ENCODE peak calls at places on chromosomes 5 and 9, in eight cellular contexts. B is heart left ventricle; M is heart right ventricle; G is left lung; K is right lobe of liver; A is A673; L is CD8-positive, alpha-beta T cell; X is neuronal stem cell. D is an unnamed sample. For H3K4me1 and H3K27me3, the result is how much of the 10 kb centered on the place peaks cover.

GRCh38 chr9:19102181-19102630 is 498 bp downstream of the HAUS6 start:
- DNase-seq in A (peak), K (peak), B (peak), M (no peak), L (peak), X (no peak), G (no peak), D (peak)

GRCh38 chr9:128203842-128204551 is 818 bp downstream of the DNM1 start:
- DNase-seq in G (no peak), K (no peak), M (no peak), L (no peak), B (peak), X (peak), A (no peak), D (peak)

GRCh38 chr5:33894566-33894965 is 2.8 kb upstream of the ADAMTS12 start:
- DNase-seq in A (no peak), G (no peak), L (no peak), M (no peak), X (no peak), B (no peak), K (no peak), D (peak)

GRCh38 chr9:94874316-94874715 is 147.8 kb downstream of the AOPEP start:
- DNase-seq in L (no peak), M (no peak), X (no peak), A (no peak), B (no peak), K (no peak), G (no peak), D (peak)

GRCh38 chr9:98797491-98797890 is 1.1 kb upstream of the ANKS6 start:
- DNase-seq in L (no peak), K (no peak), A (no peak), B (no peak), X (no peak), M (no peak), G (no peak), D (no peak)

GRCh38 chr5:1666812-1667588 is 132.6 kb downstream of the MRPL36 start:
- DNase-seq in G (no peak), B (peak), M (no peak), X (peak), K (no peak), A (peak), L (peak), D (peak)

GRCh38 chr9:129111143-129111761 is at the start of gene PTPA:
- DNase-seq in K (peak), M (peak), A (peak), B (peak), G (peak), X (peak), L (peak), D (peak)

GRCh38 chr9:8419871-8420270 is 620.3 kb upstream of the DMAC1 start:
- DNase-seq in L (no peak), G (no peak), A (no peak), K (no peak), B (no peak), M (no peak), X (no peak), D (no peak)

GRCh38 chr5:179802207-179802883 is 4.3 kb downstream of the MGAT4B start:
- DNase-seq in M (no peak), K (peak), B (peak), A (no peak), X (no peak), G (no peak), L (no peak), D (no peak)

GRCh38 chr9:35001803-35002502 is 12.4 kb downstream of the DNAJB5 start:
- DNase-seq in A (no peak), X (no peak), M (no peak), G (no peak), L (no peak), B (no peak), K (no peak), D (no peak)

GRCh38 chr9:78618735-78619134 is 321.8 kb downstream of the PSAT1 start:
- DNase-seq in M (no peak), A (no peak), G (no peak), K (no peak), X (no peak), L (no peak), B (no peak), D (no peak)

GRCh38 chr5:77174526-77174925 is 36.0 kb upstream of the PDE8B start:
- DNase-seq in G (no peak), X (no peak), A (no peak), M (no peak), K (no peak), B (no peak), L (no peak), D (no peak)
- H3K4me1 ChIP-seq in G (under half), X (under half), A (under half), M (under half), K (under half), B (under half), L (under half), D (under half)

DNA sequence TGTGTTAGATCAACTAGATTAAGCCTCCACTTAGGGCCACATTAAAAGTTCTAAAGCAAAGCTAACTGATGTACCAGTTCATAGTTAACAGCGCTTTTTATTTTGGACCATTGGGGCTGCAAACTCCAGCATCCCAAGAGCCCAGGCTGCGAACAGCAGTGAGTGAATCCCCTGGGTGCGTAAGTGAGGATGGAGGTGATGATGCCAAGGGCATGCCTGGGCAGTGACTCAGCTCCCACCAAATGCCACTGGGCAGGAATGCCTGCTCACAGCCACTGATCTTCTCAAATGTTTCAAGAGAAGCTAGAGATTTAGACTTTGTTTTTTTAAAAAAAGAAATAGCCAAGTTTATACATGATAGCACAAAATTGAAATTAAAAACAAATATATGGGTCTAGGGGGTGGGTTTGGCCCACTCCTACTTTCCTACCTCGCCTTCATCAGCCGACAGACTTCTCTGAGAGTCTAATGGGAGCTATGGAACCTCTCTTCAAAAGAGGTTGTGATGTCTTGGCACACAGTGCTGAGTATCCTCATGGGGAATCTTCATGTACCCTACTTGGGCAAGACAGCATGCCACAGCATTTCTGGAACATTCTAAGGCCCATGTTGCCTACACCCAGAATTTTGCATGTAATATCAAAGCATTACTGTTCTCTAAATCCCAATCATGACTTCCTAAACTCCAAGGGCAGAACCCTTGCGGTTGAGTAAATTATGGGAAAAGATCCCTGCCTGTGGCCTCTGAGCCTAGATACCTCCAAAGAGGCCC is 398.1 kb downstream of the EBF1 start:
- DNase-seq in X (no peak), G (no peak), B (no peak), A (no peak), L (no peak), M (no peak), K (no peak), D (peak)
- H3K4me3 ChIP-seq in X (no peak), G (no peak), B (no peak), A (no peak), L (no peak), M (no peak), K (no peak), D (peak)

DNA sequence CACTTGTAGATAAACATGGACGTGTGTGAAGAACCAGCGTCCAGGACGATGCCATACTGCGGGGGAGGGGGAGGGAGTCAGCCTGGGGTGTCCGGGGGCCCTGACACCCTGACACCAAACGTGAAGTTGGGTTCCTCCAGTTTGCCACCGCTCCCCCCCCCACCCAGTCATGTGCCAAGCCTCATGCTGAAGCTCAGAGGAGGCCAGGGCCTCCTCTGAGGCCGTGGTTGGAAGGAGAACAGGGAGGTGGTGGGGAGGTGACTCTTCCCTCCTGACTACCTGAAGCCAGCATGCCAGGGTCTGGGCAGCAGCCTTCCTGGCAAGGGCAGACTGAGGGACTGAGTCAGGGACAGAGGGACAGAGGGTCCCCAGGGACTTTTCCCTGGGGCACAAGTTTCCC is 1.6 kb downstream of the ENTPD2 start:
- DNase-seq in G (no peak), A (no peak), K (no peak), M (no peak), X (no peak), B (no peak), L (no peak), D (no peak)
- H3K27me3 ChIP-seq in G (half or more), A (under half), K (under half), M (half or more), X (half or more), B (half or more), L (under half), D (half or more)

GRCh38 chr5:163908253-163908652 is 402.8 kb downstream of the MAT2B start:
- DNase-seq in B (no peak), M (no peak), K (no peak), A (no peak), X (no peak), G (no peak), L (no peak), D (no peak)
- H3K4me1 ChIP-seq in B (under half), M (under half), K (under half), A (under half), X (under half), G (under half), L (under half), D (under half)

D was measured in adipocyte.